ENCODE peak calls at places on chromosome X, in seven cellular contexts. P is colonic mucosa, I is A549, O is K562, N is GM12878, T is hepatocyte, F is mucosa of descending colon. U is an unnamed sample.

GRCh38 chrX:154011376-154012335 is 8.0 kb downstream of the IRAK1 start:
- DNase-seq in O (no peak), T (no peak), I (no peak), P (no peak), N (no peak), F (no peak), U (no peak)

GRCh38 chrX:33161829-33162228 is 49.5 kb downstream of the DMD start:
- DNase-seq in F (no peak), O (no peak), N (no peak), I (no peak), T (no peak), P (no peak), U (no peak)

GRCh38 chrX:9587551-9588096 is 122.8 kb downstream of the TBL1X start:
- DNase-seq in I (no peak), F (no peak), N (no peak), O (no peak), T (no peak), P (no peak), U (no peak)

GRCh38 chrX:129310000-129310399 is 213.3 kb downstream of the SMARCA1 start:
- DNase-seq in I (no peak), F (no peak), T (no peak), O (no peak), P (no peak), N (no peak), U (no peak)

GRCh38 chrX:107154787-107155620 is 36.4 kb upstream of the RBM41 start:
- DNase-seq in I (peak), O (peak), N (no peak), T (peak), P (no peak), F (no peak), U (peak)

GRCh38 chrX:123959281-123960063 is 2.0 kb upstream of the STAG2 start:
- DNase-seq in F (peak), I (peak), O (peak), N (no peak), T (peak), P (peak), U (peak)

GRCh38 chrX:110665223-110665622 is 130.4 kb downstream of the CHRDL1 start:
- DNase-seq in P (no peak), T (no peak), O (no peak), I (no peak), N (no peak), F (no peak), U (no peak)

GRCh38 chrX:24799565-24799964 is 105.8 kb downstream of the POLA1 start:
- DNase-seq in F (no peak), P (no peak), O (no peak), N (no peak), T (no peak), I (no peak), U (no peak)

GRCh38 chrX:19954707-19955106 is 36.2 kb downstream of the BCLAF3 start:
- DNase-seq in O (no peak), T (no peak), P (no peak), I (no peak), N (no peak), F (no peak), U (peak)

GRCh38 chrX:108582151-108582550 is 142.5 kb downstream of the COL4A5 start:
- DNase-seq in P (no peak), O (no peak), F (no peak), I (no peak), N (no peak), T (no peak), U (no peak)

GRCh38 chrX:25968920-25969319 is 169.2 kb upstream of the MAGEB18 start:
- DNase-seq in N (no peak), T (peak), O (peak), P (no peak), F (no peak), I (no peak), U (peak)

GRCh38 chrX:131739823-131740222 is 195.9 kb downstream of the OR13H1 start:
- DNase-seq in N (no peak), O (no peak), F (no peak), I (no peak), T (no peak), P (no peak), U (no peak)

GRCh38 chrX:131746491-131746968 is 202.7 kb downstream of the OR13H1 start:
- DNase-seq in I (peak), N (peak), F (no peak), O (peak), P (peak), T (no peak), U (no peak)

GRCh38 chrX:131745942-131746489 is 202.1 kb downstream of the OR13H1 start:
- DNase-seq in O (no peak), I (no peak), F (no peak), T (no peak), N (peak), P (no peak), U (no peak)

GRCh38 chrX:131741103-131741581 is 197.3 kb downstream of the OR13H1 start:
- DNase-seq in T (no peak), I (no peak), N (peak), P (peak), O (no peak), F (no peak), U (no peak)
- H3K4me3 ChIP-seq in T (no peak), I (no peak), N (peak), P (peak), O (no peak), F (no peak), U (no peak)

DNA sequence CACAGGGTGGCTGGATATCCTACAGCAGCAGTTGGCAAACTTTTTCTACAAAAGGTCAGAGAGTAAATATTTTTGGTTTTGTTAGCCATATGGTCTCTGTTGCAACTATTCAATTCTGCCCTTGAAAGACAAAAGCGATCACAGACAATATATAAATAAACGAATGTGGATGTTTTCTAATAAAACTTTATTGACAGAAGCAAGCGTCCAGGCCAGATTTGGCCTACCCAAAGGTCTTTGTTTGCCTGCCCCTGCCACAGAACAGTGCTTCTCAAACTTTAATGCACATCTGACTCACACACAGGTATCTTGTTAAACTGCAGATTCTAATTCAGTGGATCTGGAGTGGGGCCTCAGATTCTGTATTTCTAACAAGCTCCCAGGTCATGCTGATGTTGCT is 621.4 kb upstream of the DIPK2B start:
- DNase-seq in P (no peak), I (no peak), T (no peak), O (no peak), N (no peak), F (no peak), U (no peak)
- TF ChIP-seq CTCF in P (no peak), I (no peak), T (no peak), O (no peak), N (no peak), F (no peak), U (no peak)

DNA sequence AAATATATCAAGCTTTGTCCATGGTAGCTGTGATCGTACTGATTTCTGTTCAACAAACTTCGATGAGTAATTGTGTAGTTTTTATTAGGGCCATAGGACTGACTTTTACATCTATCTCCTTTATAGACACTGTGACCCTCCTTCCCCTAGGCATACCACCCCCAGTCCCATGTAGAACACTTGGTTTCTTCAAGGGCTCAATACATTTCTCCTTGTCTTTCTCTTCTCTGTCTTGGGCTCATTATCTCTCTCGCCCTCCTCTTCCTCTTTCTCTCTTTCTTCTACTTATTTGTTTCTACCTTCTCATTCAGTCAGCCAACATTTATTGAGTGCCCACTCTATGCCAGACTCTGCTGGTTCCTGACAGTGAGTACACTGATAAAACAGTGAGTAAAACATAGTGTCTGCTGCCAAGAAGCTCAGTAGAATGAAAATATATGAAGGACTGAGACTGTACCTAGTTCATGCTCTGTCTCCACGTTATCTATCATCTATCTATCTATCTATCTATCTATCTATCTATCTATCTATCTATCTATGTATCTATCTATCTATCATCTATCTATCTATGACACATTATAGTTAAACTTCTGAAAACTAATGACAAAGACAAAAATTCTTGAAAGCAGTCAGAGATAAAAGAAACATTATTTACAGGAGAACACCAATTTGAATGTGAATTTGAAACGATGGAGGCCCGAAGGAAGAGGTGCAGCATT is 122.8 kb downstream of the RBMX2 start:
- DNase-seq in O (no peak), I (no peak), N (no peak), F (no peak), P (no peak), T (no peak), U (no peak)
- H3K4me3 ChIP-seq in O (peak), I (no peak), N (no peak), F (no peak), P (no peak), T (no peak), U (no peak)

DNA sequence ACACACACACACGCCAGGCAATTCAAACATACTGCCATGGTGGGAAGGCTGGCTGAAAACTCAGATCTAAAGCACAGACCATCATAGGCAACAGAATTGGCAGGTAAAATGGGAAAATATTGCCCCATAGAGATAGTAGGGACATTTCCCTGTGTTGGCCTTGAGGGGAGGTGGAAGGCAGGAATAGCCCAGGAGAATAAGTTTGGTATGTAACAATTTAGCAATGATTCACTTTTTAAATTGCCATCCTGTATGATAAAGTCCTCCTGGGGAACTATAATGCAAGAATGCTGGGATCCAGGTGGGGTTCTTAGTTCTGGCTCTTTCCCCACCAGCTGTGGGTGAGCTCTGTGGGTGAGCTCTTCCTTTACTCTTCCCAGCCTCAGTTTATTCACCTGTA is 51.0 kb downstream of the ATXN3L start:
- DNase-seq in F (no peak), T (no peak), N (no peak), O (no peak), I (no peak), P (no peak), U (no peak)
- TF ChIP-seq CTCF in F (no peak), T (no peak), N (no peak), O (no peak), I (no peak), P (no peak), U (no peak)

DNA sequence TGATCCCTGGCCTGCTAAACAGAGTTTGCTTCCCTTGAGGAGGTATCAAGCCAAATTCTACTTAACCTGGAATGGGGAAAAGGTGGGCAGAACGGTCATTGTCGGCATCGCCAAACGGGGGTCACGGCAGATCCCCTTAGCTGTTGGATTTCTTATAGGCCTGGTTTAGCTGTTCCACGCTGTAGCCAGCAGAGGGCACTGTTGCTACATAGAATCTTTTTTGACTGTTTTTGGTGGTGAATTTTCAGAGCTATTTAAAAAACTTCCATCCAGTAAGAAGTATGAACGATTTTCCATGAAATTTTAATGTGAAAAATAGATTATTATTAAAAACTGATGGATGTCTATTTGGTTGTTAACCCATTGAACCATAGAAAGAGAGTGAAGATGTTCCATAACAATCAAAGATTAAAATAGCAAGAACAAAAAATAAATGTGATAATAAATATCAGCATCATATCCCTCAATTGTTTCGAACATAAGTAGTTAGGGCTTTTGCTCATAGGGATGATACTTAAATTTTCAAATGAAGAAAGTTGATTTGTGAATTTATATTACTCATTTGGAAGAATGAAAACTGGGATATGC is 56.6 kb downstream of the LINC00632 start:
- DNase-seq in O (peak), P (peak), F (peak), T (peak), N (no peak), I (no peak), U (peak)
- H3K4me3 ChIP-seq in O (no peak), P (no peak), F (no peak), T (no peak), N (no peak), I (peak), U (peak)

DNA sequence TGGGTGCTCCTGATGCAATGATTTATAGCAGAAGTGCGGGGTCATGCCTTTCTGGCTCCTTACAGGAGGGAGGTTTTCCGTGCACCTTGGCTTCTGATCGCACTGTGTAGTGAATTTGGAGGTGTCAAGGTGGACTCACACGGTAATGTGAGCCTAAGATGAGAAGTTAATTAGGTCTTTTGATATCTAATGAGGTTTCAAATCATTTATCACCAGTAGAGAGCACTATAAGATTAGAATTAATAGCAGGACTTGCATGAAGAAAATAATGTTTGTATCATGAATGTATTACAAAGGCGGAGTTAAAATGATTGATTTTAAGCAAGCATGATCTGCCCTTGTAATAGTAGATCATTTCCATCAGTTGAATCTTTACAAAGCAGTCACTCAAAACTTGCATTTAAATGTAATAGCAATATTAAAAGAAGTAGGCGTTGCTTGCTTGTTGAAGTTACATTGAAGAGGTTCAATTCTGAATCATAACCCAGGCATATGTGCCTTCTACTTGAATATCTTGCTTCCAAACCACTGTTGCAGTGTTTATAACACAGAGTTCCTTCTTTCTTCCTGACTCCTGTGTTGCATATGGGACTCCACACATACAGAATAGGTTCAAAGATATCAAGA is 152.1 kb downstream of the FMR1NB start:
- DNase-seq in T (no peak), N (no peak), O (no peak), F (no peak), I (no peak), P (no peak), U (peak)
- TF ChIP-seq CTCF in T (peak), N (no peak), O (no peak), F (no peak), I (no peak), P (no peak), U (no peak)

GRCh38 chrX:56233100-56233499 is 944 bp downstream of the KLF8 start:
- DNase-seq in F (peak), O (no peak), P (peak), N (no peak), I (no peak), T (peak), U (peak)
- H3K4me3 ChIP-seq in F (no peak), O (no peak), P (peak), N (peak), I (no peak), T (peak), U (no peak)

GRCh38 chrX:113400193-113400704 is 559.6 kb upstream of the AMOT start:
- DNase-seq in T (peak), P (no peak), O (no peak), N (no peak), I (no peak), F (no peak), U (peak)
- TF ChIP-seq CTCF in T (no peak), P (no peak), O (no peak), N (no peak), I (no peak), F (no peak), U (no peak)

U was measured in cardiac fibroblast.